ENCODE peak calls at places on chromosomes 5 and 9, in seven cellular contexts. A is BJ, F is neural progenitor cell, I is AG04450, Z is GM12865, V is choroid plexus epithelial cell, L is HFF-Myc. C is an unnamed sample.
A peak's percentile ranks its signal among the peaks of the same experiment; 100 is the strongest.

GRCh38 chr5:134577796-134578577 is 52.5 kb downstream of the JADE2 start:
- DNase-seq in A (no peak), F (peak; percentile 94), I (peak; percentile 37), Z (peak; percentile 80), V (peak; percentile 84), L (no peak), C (peak; percentile 72)

GRCh38 chr5:81363093-81363886 is 30.6 kb downstream of the ACOT12 start:
- DNase-seq in A (no peak), F (no peak), I (no peak), Z (no peak), V (no peak), L (no peak), C (no peak)

GRCh38 chr5:139783436-139783955 is 12.1 kb upstream of the PSD2 start:
- DNase-seq in A (no peak), F (no peak), I (no peak), Z (no peak), V (peak; percentile 10), L (no peak), C (no peak)

GRCh38 chr9:135340726-135341475 is 138.7 kb upstream of the PPP1R26 start:
- DNase-seq in A (no peak), F (no peak), I (no peak), Z (no peak), V (no peak), L (no peak), C (no peak)

GRCh38 chr9:100375677-100376076 is 22.9 kb upstream of the TEX10 start:
- DNase-seq in A (no peak), F (no peak), I (no peak), Z (no peak), V (no peak), L (no peak), C (no peak)

GRCh38 chr5:88955403-88955802 is 72.4 kb upstream of the MEF2C start:
- DNase-seq in A (no peak), F (peak; percentile 8), I (no peak), Z (no peak), V (no peak), L (no peak), C (no peak)

GRCh38 chr5:113325054-113325453 is 109.7 kb downstream of the TSSK1B start:
- DNase-seq in A (no peak), F (no peak), I (no peak), Z (no peak), V (no peak), L (no peak), C (no peak)

GRCh38 chr9:132639322-132639721 is 30.5 kb downstream of the DDX31 start:
- DNase-seq in A (no peak), F (no peak), I (no peak), Z (no peak), V (no peak), L (no peak), C (no peak)

GRCh38 chr5:132272341-132273210 is 15.1 kb downstream of the PDLIM4 start:
- DNase-seq in A (no peak), F (peak; percentile 65), I (no peak), Z (peak; percentile 57), V (peak; percentile 60), L (no peak), C (peak; percentile 66)

GRCh38 chr9:107847977-107848376 is 358.4 kb upstream of the KLF4 start:
- DNase-seq in A (no peak), F (no peak), I (no peak), Z (no peak), V (peak; percentile 55), L (no peak), C (no peak)

GRCh38 chr5:23823521-23823920 is 316.1 kb downstream of the PRDM9 start:
- DNase-seq in A (no peak), F (no peak), I (no peak), Z (no peak), V (no peak), L (no peak), C (no peak)

GRCh38 chr5:33984671-33985124 is at the start of gene SLC45A2:
- DNase-seq in A (no peak), F (no peak), I (no peak), Z (no peak), V (peak; percentile 69), L (no peak), C (no peak)

GRCh38 chr5:137696481-137696880 is 39.4 kb downstream of the KLHL3 start:
- DNase-seq in A (no peak), F (no peak), I (no peak), Z (no peak), V (peak; percentile 13), L (no peak), C (no peak)

GRCh38 chr5:180668835-180669596 is 19.6 kb upstream of the FLT4 start:
- DNase-seq in A (no peak), F (no peak), I (no peak), Z (no peak), V (no peak), L (no peak), C (no peak)

GRCh38 chr9:15873573-15874177 is 320.8 kb downstream of the CCDC171 start:
- DNase-seq in A (no peak), F (peak; percentile 63), I (peak; percentile 29), Z (peak; percentile 55), V (peak; percentile 90), L (peak; percentile 43), C (no peak)

GRCh38 chr5:79956173-79956670 is 34.8 kb downstream of the MTX3 start:
- DNase-seq in A (no peak), F (no peak), I (no peak), Z (no peak), V (peak; percentile 8), L (peak; percentile 46), C (no peak)

GRCh38 chr9:121277518-121278275 is 9.7 kb downstream of the GSN start:
- DNase-seq in A (peak; percentile 77), F (no peak), I (no peak), Z (no peak), V (peak; percentile 77), L (no peak), C (no peak)

GRCh38 chr9:87498816-87499454 is 1.3 kb downstream of the DAPK1 start:
- DNase-seq in A (no peak), F (peak; percentile 35), I (no peak), Z (no peak), V (no peak), L (no peak), C (no peak)

GRCh38 chr9:87497080-87497603 is 525 bp upstream of the DAPK1 start:
- DNase-seq in A (no peak), F (peak; percentile 14), I (no peak), Z (no peak), V (no peak), L (no peak), C (no peak)

GRCh38 chr9:87499455-87500015 is 1.9 kb downstream of the DAPK1 start:
- DNase-seq in A (no peak), F (no peak), I (no peak), Z (peak; percentile 69), V (no peak), L (no peak), C (no peak)

GRCh38 chr9:87498046-87498815 is 564 bp downstream of the DAPK1 start:
- DNase-seq in A (no peak), F (peak; percentile 83), I (no peak), Z (peak; percentile 45), V (peak; percentile 32), L (no peak), C (no peak)

DNA sequence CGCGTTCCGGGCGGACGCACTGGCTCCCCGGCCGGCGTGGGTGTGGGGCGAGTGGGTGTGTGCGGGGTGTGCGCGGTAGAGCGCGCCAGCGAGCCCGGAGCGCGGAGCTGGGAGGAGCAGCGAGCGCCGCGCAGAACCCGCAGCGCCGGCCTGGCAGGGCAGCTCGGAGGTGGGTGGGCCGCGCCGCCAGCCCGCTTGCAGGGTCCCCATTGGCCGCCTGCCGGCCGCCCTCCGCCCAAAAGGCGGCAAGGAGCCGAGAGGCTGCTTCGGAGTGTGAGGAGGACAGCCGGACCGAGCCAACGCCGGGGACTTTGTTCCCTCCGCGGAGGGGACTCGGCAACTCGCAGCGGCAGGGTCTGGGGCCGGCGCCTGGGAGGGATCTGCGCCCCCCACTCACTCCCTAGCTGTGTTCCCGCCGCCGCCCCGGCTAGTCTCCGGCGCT is at the start of gene DAPK1:
- DNase-seq in A (no peak), F (peak; percentile 92), I (no peak), Z (peak; percentile 83), V (peak; percentile 38), L (no peak), C (no peak)
- TF ChIP-seq CTCF in A (no peak), F (peak; percentile 37), I (no peak), Z (peak; percentile 11), V (peak; percentile 16), L (no peak), C (no peak)

DNA sequence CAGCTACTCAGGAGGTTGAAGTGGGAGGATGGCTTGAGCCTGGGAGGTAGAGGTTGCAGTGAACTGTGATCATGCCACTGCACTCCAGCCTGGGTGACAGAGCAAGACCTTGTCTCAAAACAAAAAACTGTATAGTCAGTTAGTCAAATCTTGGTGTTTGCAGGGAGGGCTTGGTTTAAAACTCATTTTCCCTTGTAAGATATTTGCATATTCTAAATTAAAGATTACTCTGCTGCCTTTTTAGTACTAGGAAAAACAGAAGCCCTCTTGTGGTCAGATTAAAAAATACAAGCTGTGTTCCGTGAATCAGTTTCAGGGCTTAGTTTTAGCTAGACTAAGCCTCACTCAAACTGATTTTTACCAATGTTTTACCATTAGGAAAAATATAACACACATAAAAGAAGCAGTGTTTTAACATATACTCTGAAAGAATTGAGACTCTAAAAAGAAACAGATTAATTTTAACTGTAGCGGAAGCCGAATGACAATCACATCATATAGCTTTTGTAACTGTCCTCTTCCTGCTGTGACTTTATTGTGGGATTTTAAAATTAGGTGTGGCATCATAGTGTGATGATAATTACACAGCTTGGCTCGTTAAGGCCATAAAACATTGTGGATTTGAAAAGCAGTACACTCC is 84.9 kb upstream of the BASP1 start:
- DNase-seq in A (no peak), F (peak; percentile 43), I (no peak), Z (peak; percentile 18), V (peak; percentile 72), L (no peak), C (no peak)
- TF ChIP-seq CTCF in A (peak; percentile 58), F (peak; percentile 77), I (peak; percentile 68), Z (peak; percentile 45), V (peak; percentile 63), L (peak; percentile 41), C (peak; percentile 23)

GRCh38 chr5:96725257-96725656 is 63.1 kb downstream of the CAST start:
- DNase-seq in A (no peak), F (no peak), I (no peak), Z (no peak), V (no peak), L (no peak), C (no peak)

GRCh38 chr5:96733771-96734498 is 71.8 kb downstream of the CAST start:
- DNase-seq in A (no peak), F (no peak), I (no peak), Z (no peak), V (no peak), L (no peak), C (no peak)

GRCh38 chr5:96734871-96735325 is 72.7 kb downstream of the CAST start:
- DNase-seq in A (no peak), F (no peak), I (no peak), Z (no peak), V (no peak), L (no peak), C (no peak)

GRCh38 chr5:96726802-96727201 is 64.6 kb downstream of the CAST start:
- DNase-seq in A (no peak), F (no peak), I (no peak), Z (no peak), V (no peak), L (no peak), C (no peak)

GRCh38 chr5:96729156-96729555 is 67.0 kb downstream of the CAST start:
- DNase-seq in A (no peak), F (no peak), I (no peak), Z (no peak), V (no peak), L (no peak), C (no peak)
- TF ChIP-seq CTCF in A (peak; percentile 28), F (no peak), I (peak; percentile 32), Z (no peak), V (peak; percentile 45), L (no peak), C (no peak)

GRCh38 chr5:97044057-97044456 is 98.4 kb downstream of the LIX1 start:
- DNase-seq in A (no peak), F (peak; percentile 59), I (no peak), Z (peak; percentile 18), V (peak; percentile 41), L (no peak), C (no peak)
- TF ChIP-seq CTCF in A (peak; percentile 21), F (peak; percentile 58), I (peak; percentile 41), Z (peak; percentile 35), V (peak; percentile 62), L (peak; percentile 47), C (no peak)